ENCODE peak calls at places on chromosomes 12 and 14, in nine cellular contexts. Y is mucosa of descending colon; E is fibroblast of the aortic adventitia; A is heart right ventricle; F is testis; R is stomach; K is AG04450; D is CD8-positive, alpha-beta T cell; I is PC-3. P is an unnamed sample.

GRCh38 chr12:32069071-32069470 is 37.6 kb upstream of the BICD1 start:
- DNase-seq in Y (no peak), E (peak), A (no peak), F (no peak), R (no peak), K (no peak), D (no peak), I (no peak), P (peak)

GRCh38 chr12:85310456-85311076 is 30.5 kb downstream of the ALX1 start:
- DNase-seq in Y (no peak), E (peak), A (no peak), F (no peak), R (no peak), K (no peak), D (no peak), I (peak), P (peak)

GRCh38 chr14:37658174-37658573 is 62.7 kb downstream of the TTC6 start:
- DNase-seq in Y (no peak), E (no peak), A (no peak), F (no peak), R (no peak), K (no peak), D (no peak), I (peak), P (peak)

GRCh38 chr12:128259556-128260070 is 7.4 kb upstream of the TMEM132C start:
- DNase-seq in Y (no peak), E (no peak), A (no peak), F (peak), R (no peak), K (no peak), D (no peak), I (peak), P (peak)

GRCh38 chr12:122813310-122813713 is 21.9 kb upstream of the HIP1R start:
- DNase-seq in Y (no peak), E (no peak), A (no peak), F (no peak), R (no peak), K (no peak), D (no peak), I (no peak), P (no peak)

GRCh38 chr14:104818714-104819161 is 17.8 kb downstream of the ZBTB42 start:
- DNase-seq in Y (no peak), E (no peak), A (no peak), F (peak), R (peak), K (no peak), D (no peak), I (no peak), P (no peak)

GRCh38 chr14:75442642-75443041 is 14.8 kb downstream of the JDP2 start:
- DNase-seq in Y (no peak), E (peak), A (no peak), F (no peak), R (no peak), K (no peak), D (no peak), I (peak), P (no peak)

GRCh38 chr14:74896400-74896799 is 14.7 kb downstream of the DLST start:
- DNase-seq in Y (no peak), E (no peak), A (no peak), F (no peak), R (no peak), K (no peak), D (no peak), I (no peak), P (no peak)

GRCh38 chr14:71354801-71355200 is 447.5 kb downstream of the PCNX1 start:
- DNase-seq in Y (no peak), E (no peak), A (no peak), F (no peak), R (no peak), K (no peak), D (no peak), I (peak), P (peak)

DNA sequence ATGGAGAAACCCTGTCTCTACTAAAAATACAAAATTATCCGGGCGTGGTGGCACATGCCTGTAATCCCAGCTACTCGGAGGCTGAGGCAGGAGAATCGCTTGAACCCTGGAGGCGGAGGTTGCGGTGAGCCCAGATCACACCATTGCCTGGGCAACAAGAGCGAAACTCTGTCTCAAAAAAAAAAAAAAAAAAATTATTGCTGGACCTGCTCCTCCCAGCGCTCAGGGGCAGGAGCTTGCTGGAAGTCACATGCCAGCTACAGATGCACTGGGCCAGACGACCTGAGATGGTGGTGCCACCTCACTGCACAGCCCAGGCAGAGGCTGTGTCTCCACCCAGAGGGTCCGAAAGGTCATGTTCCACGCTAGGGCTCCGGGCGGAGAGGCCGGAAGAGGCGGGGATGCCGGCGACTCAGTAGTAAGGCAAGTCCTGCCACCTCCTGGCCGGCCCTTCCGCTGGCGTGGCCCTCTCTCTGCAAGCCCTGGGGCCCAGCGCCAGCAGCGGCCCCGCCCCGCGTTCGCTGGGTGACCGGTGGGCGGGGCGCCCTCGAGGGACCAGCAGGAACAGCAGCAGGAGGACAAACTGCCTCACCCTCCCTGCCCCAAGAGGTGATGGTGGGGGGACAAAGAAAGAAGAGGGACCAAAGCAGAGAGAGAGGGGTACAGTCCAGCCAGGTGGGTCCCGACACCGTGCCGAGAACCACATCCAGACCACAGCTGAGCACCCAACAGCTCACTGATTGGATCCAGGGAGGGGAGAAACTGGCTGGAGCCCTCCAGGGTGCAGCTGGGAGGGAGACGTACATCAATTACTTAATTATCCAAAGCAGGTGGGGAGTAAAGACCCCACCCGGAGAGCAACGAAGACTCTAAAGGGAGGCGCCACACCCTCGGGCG is 3.6 kb upstream of the RHOF start:
- DNase-seq in Y (peak), E (peak), A (peak), F (peak), R (peak), K (no peak), D (no peak), I (peak), P (peak)
- TF ChIP-seq CTCF in Y (peak), E (peak), A (peak), F (peak), R (no peak), K (peak), D (no peak), I (peak), P (peak)

GRCh38 chr14:23132970-23133369 is 13.9 kb upstream of the CEBPE start:
- DNase-seq in Y (no peak), E (no peak), A (no peak), F (no peak), R (no peak), K (no peak), D (no peak), I (no peak), P (no peak)

GRCh38 chr14:23129759-23130316 is 10.8 kb upstream of the CEBPE start:
- DNase-seq in Y (no peak), E (no peak), A (no peak), F (no peak), R (no peak), K (no peak), D (no peak), I (peak), P (no peak)

GRCh38 chr14:23131482-23131881 is 12.4 kb upstream of the CEBPE start:
- DNase-seq in Y (no peak), E (no peak), A (no peak), F (no peak), R (no peak), K (no peak), D (no peak), I (no peak), P (no peak)

GRCh38 chr14:23128969-23129758 is 10.1 kb upstream of the CEBPE start:
- DNase-seq in Y (no peak), E (no peak), A (no peak), F (no peak), R (no peak), K (no peak), D (no peak), I (no peak), P (no peak)

DNA sequence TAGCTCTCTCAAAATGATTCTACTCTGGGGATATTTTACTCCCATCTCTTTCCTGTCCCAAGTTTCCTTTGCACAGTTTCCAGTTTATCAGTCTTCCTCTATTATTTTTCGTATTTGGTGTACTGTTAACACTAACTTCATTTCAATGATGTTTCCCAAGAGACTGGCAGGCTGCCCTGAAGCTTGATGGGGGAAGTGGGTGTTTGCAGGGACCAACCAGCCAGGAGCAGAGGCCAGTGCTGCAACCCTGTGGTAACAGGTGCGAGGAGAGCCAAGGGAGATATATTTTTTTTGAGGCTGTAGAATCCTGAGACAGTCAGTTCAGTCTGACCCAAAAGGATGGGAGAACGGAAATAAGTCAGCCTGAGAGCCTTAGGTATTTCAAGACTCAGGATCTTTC is 11.8 kb upstream of the CEBPE start:
- DNase-seq in Y (no peak), E (peak), A (no peak), F (no peak), R (no peak), K (no peak), D (no peak), I (no peak), P (no peak)
- H3K4me3 ChIP-seq in Y (no peak), E (no peak), A (no peak), F (no peak), R (no peak), K (no peak), D (no peak), I (no peak), P (no peak)

DNA sequence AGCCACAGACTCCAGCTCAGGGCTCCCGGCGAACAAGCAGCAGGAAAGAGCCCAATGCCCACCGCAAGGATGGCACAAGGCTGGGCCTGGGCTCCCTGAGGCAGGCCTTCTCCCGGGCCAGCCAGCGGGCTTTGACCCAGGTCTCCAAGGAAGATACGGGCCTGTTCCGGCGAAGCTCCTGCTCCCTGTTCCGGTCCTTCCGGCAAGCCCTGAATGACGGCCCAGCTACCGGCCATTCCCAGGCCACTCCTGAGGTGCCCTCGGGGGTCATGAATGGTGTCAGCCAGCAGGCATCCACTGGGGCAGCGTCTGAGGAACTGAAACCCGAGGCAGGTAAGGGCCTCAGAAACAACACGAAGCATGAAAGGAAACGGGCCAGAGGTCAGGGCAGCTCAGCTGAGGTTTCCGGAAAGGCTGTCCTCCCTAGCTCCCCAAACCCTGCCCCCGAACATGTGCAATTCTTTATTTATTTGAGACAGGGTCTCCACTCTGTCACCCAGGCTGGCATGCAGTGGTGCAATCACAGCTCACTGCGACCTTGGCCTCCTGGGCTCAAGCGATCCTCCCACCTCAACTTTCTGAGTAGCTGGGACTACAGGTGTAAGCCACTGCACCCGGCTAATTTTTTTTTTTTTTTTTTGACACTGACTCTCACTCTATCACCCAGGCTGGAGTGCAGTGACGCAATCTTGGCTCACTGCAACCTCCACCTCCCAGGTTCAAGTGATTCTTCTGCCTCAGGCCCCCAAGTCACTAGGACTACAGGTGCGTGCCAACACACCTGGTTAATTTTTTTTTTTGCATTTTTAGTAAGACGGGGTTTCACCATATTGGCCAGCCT is 6.0 kb downstream of the EXOC3L4 start:
- DNase-seq in Y (no peak), E (no peak), A (no peak), F (no peak), R (no peak), K (no peak), D (no peak), I (no peak), P (no peak)
- TF ChIP-seq CTCF in Y (no peak), E (no peak), A (no peak), F (no peak), R (no peak), K (no peak), D (no peak), I (no peak), P (no peak)

GRCh38 chr14:94640721-94641631 is 28.8 kb downstream of the SERPINA3 start:
- DNase-seq in Y (no peak), E (no peak), A (no peak), F (no peak), R (peak), K (no peak), D (no peak), I (no peak), P (no peak)

GRCh38 chr14:94638330-94638729 is 26.1 kb downstream of the SERPINA3 start:
- DNase-seq in Y (no peak), E (no peak), A (no peak), F (no peak), R (no peak), K (no peak), D (no peak), I (no peak), P (no peak)

GRCh38 chr14:94636744-94637412 is 24.7 kb downstream of the SERPINA3 start:
- DNase-seq in Y (no peak), E (peak), A (no peak), F (no peak), R (no peak), K (no peak), D (no peak), I (no peak), P (no peak)

GRCh38 chr14:94641632-94641955 is 29.4 kb downstream of the SERPINA3 start:
- DNase-seq in Y (no peak), E (no peak), A (no peak), F (no peak), R (no peak), K (no peak), D (no peak), I (no peak), P (no peak)

DNA sequence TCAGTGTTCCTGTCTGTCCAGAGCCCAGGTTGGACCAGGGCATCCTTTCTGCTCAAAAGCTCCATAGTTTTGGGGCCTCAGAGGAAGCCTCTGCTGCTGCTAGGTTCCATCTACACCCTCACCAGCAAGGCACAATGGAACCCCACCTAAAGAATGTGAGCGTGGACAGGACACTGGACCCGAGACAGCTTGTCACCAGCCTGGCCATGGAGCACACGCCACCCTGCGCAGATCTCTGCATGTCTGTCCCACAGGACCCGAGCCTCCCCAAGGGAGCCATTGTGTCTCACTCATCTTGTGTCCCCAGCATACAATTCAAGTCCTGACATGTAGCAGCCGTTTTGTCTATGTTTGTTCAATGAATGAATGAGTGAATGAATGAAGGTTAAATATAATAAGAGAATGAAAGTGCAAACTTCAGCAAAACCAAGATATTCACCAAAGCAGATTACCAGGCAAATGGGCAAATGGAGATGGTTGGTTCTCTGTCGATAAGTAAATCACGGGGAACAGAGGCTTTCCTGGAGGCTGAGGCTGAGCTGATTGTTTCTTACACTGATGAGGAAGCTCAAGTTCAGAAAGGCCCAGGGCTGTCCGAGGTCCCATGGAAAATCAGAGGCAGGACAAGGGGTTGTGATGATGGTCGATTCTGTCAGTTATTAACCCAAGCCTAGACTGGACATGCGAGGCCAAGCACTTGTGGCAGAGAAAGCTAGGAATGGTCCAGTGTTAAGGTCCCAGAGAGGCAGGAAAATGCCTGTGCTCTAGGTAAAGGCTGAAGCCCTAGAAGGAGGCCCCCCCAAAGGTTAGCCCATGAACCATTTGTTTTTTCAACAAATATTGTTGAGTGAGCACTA is 27.0 kb downstream of the SERPINA3 start:
- DNase-seq in Y (no peak), E (no peak), A (no peak), F (no peak), R (no peak), K (no peak), D (no peak), I (no peak), P (no peak)
- H3K4me3 ChIP-seq in Y (no peak), E (no peak), A (no peak), F (no peak), R (no peak), K (no peak), D (no peak), I (no peak), P (no peak)

GRCh38 chr12:131818821-131819585 is 9.2 kb upstream of the MMP17 start:
- DNase-seq in Y (no peak), E (peak), A (no peak), F (no peak), R (no peak), K (no peak), D (no peak), I (no peak), P (no peak)

GRCh38 chr12:131817241-131817640 is 11.0 kb upstream of the MMP17 start:
- DNase-seq in Y (no peak), E (no peak), A (no peak), F (no peak), R (no peak), K (no peak), D (no peak), I (no peak), P (no peak)

GRCh38 chr12:131810672-131811071 is 17.5 kb upstream of the MMP17 start:
- DNase-seq in Y (no peak), E (no peak), A (no peak), F (no peak), R (no peak), K (no peak), D (no peak), I (no peak), P (no peak)

GRCh38 chr12:131815132-131815531 is 13.1 kb upstream of the MMP17 start:
- DNase-seq in Y (no peak), E (no peak), A (no peak), F (no peak), R (no peak), K (no peak), D (no peak), I (no peak), P (no peak)

DNA sequence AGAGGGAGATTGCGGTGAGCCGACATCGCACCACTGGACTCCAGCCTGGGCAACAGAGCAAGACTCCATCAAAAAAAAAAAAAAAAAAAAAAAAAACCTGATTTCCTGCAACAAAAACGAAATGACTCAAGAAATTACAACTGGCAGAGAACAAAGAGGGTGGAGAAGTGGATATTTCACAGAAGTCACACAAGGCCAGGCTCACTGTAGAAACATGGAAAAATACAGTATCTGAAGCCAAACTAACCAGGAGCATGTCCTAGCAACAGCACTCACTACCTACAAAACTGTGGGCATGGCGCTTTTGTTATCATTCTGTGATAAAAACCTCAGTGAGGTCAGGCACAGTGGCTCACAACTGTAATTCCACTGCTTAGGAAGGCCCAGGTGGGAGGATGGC is 11.7 kb upstream of the MMP17 start:
- DNase-seq in Y (no peak), E (peak), A (no peak), F (no peak), R (no peak), K (no peak), D (no peak), I (no peak), P (no peak)
- TF ChIP-seq CTCF in Y (no peak), E (no peak), A (no peak), F (no peak), R (no peak), K (no peak), D (no peak), I (no peak), P (no peak)

GRCh38 chr12:117680311-117680710 is 288.5 kb downstream of the KSR2 start:
- DNase-seq in Y (no peak), E (no peak), A (no peak), F (no peak), R (no peak), K (no peak), D (no peak), I (peak), P (peak)

GRCh38 chr12:117671734-117672133 is 297.1 kb downstream of the KSR2 start:
- DNase-seq in Y (peak), E (no peak), A (no peak), F (peak), R (no peak), K (no peak), D (no peak), I (peak), P (peak)

GRCh38 chr12:117679776-117680175 is 289.0 kb downstream of the KSR2 start:
- DNase-seq in Y (no peak), E (no peak), A (no peak), F (no peak), R (no peak), K (no peak), D (no peak), I (peak), P (peak)

GRCh38 chr12:117674763-117675162 is 294.0 kb downstream of the KSR2 start:
- DNase-seq in Y (no peak), E (no peak), A (no peak), F (no peak), R (no peak), K (no peak), D (no peak), I (no peak), P (no peak)

GRCh38 chr12:117674313-117674712 is 294.5 kb downstream of the KSR2 start:
- DNase-seq in Y (no peak), E (no peak), A (no peak), F (no peak), R (no peak), K (no peak), D (no peak), I (peak), P (peak)
- H3K4me3 ChIP-seq in Y (no peak), E (no peak), A (no peak), F (no peak), R (no peak), K (no peak), D (no peak), I (no peak), P (no peak)

P was measured in astrocyte of the spinal cord.